ENCODE peak calls at places on chromosome 10, in five cellular contexts. One of them, this sample, is unnamed.

GRCh38 chr10:61592581-61592980 is 70.1 kb upstream of the CABCOCO1 start:
- DNase-seq in testis: peak; percentile 56
- DNase-seq in HCT116: peak; percentile 33
- DNase-seq in uterus: no peak
- DNase-seq in H1: peak; percentile 48
- DNase-seq in this sample: no peak

GRCh38 chr10:103241262-103242011 is 4.2 kb upstream of the RPEL1 start:
- DNase-seq in HCT116: peak; percentile 86
- DNase-seq in uterus: no peak
- DNase-seq in H1: no peak
- DNase-seq in testis: no peak
- DNase-seq in this sample: no peak

GRCh38 chr10:52997007-52997406 is 224.4 kb upstream of the MBL2 start:
- DNase-seq in HCT116: no peak
- DNase-seq in uterus: no peak
- DNase-seq in testis: no peak
- DNase-seq in H1: no peak
- DNase-seq in this sample: no peak

GRCh38 chr10:29119374-29119773 is 169.5 kb upstream of the LYZL1 start:
- DNase-seq in HCT116: peak; percentile 29
- DNase-seq in testis: peak; percentile 77
- DNase-seq in uterus: peak; percentile 27
- DNase-seq in H1: peak; percentile 96
- DNase-seq in this sample: no peak

GRCh38 chr10:112520864-112521263 is 73.8 kb downstream of the VTI1A start:
- DNase-seq in H1: no peak
- DNase-seq in HCT116: no peak
- DNase-seq in testis: no peak
- DNase-seq in uterus: no peak
- DNase-seq in this sample: no peak

GRCh38 chr10:49542353-49542752 is 3.4 kb upstream of the ERCC6 start:
- DNase-seq in uterus: no peak
- DNase-seq in H1: no peak
- DNase-seq in testis: no peak
- DNase-seq in HCT116: no peak
- DNase-seq in this sample: no peak

GRCh38 chr10:31134303-31134928 is 102.8 kb upstream of the ZNF438 start:
- DNase-seq in HCT116: no peak
- DNase-seq in H1: no peak
- DNase-seq in testis: peak; percentile 29
- DNase-seq in uterus: peak; percentile 39
- DNase-seq in this sample: no peak

GRCh38 chr10:72297281-72297967 is 23.7 kb downstream of the DDIT4 start:
- DNase-seq in HCT116: no peak
- DNase-seq in H1: no peak
- DNase-seq in testis: peak; percentile 86
- DNase-seq in uterus: peak; percentile 87
- DNase-seq in this sample: peak; percentile 77

GRCh38 chr10:104328916-104329710 is 9.2 kb downstream of the ITPRIP start:
- DNase-seq in uterus: peak; percentile 88
- DNase-seq in testis: peak; percentile 74
- DNase-seq in HCT116: peak; percentile 94
- DNase-seq in H1: no peak
- DNase-seq in this sample: no peak

GRCh38 chr10:71585579-71586092 is 133.9 kb downstream of the C10orf105 start:
- DNase-seq in H1: no peak
- DNase-seq in testis: no peak
- DNase-seq in uterus: no peak
- DNase-seq in HCT116: no peak
- DNase-seq in this sample: no peak

GRCh38 chr10:133121479-133121878 is 33.8 kb downstream of the ADGRA1 start:
- DNase-seq in uterus: no peak
- DNase-seq in HCT116: no peak
- DNase-seq in H1: no peak
- DNase-seq in testis: no peak
- DNase-seq in this sample: no peak

GRCh38 chr10:23693895-23694294 is 255.0 kb downstream of the OTUD1 start:
- DNase-seq in uterus: no peak
- DNase-seq in H1: peak; percentile 66
- DNase-seq in testis: no peak
- DNase-seq in HCT116: no peak
- DNase-seq in this sample: no peak

GRCh38 chr10:91541481-91541880 is 91.4 kb downstream of the PPP1R3C start:
- DNase-seq in H1: no peak
- DNase-seq in uterus: no peak
- DNase-seq in HCT116: no peak
- DNase-seq in testis: no peak
- DNase-seq in this sample: no peak

GRCh38 chr10:78254013-78254412 is 220.3 kb downstream of the RPS24 start:
- DNase-seq in H1: no peak
- DNase-seq in HCT116: no peak
- DNase-seq in uterus: no peak
- DNase-seq in testis: no peak
- DNase-seq in this sample: no peak

GRCh38 chr10:112375721-112376577 is 2.0 kb downstream of the ACSL5 start:
- DNase-seq in H1: no peak
- DNase-seq in uterus: peak; percentile 50
- DNase-seq in testis: peak; percentile 44
- DNase-seq in HCT116: no peak
- DNase-seq in this sample: no peak

GRCh38 chr10:78361031-78361430 is 327.4 kb downstream of the RPS24 start:
- DNase-seq in uterus: no peak
- DNase-seq in testis: no peak
- DNase-seq in H1: no peak
- DNase-seq in HCT116: no peak
- DNase-seq in this sample: no peak

GRCh38 chr10:12563489-12563888 is 214.1 kb downstream of the CAMK1D start:
- DNase-seq in uterus: no peak
- DNase-seq in HCT116: no peak
- DNase-seq in testis: no peak
- DNase-seq in H1: no peak
- DNase-seq in this sample: no peak

GRCh38 chr10:61626209-61626608 is 36.5 kb upstream of the CABCOCO1 start:
- DNase-seq in H1: no peak
- DNase-seq in testis: no peak
- DNase-seq in HCT116: no peak
- DNase-seq in uterus: no peak
- DNase-seq in this sample: no peak

GRCh38 chr10:72736176-72736795 is 44.3 kb downstream of the MCU start:
- DNase-seq in uterus: no peak
- DNase-seq in H1: no peak
- DNase-seq in testis: no peak
- DNase-seq in HCT116: no peak
- DNase-seq in this sample: no peak

GRCh38 chr10:22821501-22821900 is 106.4 kb upstream of the ARMC3 start:
- DNase-seq in uterus: no peak
- DNase-seq in H1: no peak
- DNase-seq in HCT116: no peak
- DNase-seq in testis: no peak
- DNase-seq in this sample: no peak

GRCh38 chr10:76218045-76218444 is 786.6 kb downstream of the LRMDA start:
- DNase-seq in uterus: no peak
- DNase-seq in testis: no peak
- DNase-seq in H1: no peak
- DNase-seq in HCT116: no peak
- DNase-seq in this sample: no peak

GRCh38 chr10:110698782-110699201 is 54.7 kb downstream of the RBM20 start:
- DNase-seq in H1: no peak
- DNase-seq in testis: no peak
- DNase-seq in uterus: no peak
- DNase-seq in HCT116: no peak
- DNase-seq in this sample: no peak

GRCh38 chr10:132591166-132591971 is 53.8 kb downstream of the INPP5A start:
- DNase-seq in testis: no peak
- DNase-seq in H1: no peak
- DNase-seq in uterus: no peak
- DNase-seq in HCT116: no peak
- DNase-seq in this sample: no peak

GRCh38 chr10:48207853-48208252 is 66.6 kb downstream of the FRMPD2 start:
- DNase-seq in testis: no peak
- DNase-seq in H1: no peak
- DNase-seq in HCT116: no peak
- DNase-seq in uterus: no peak
- DNase-seq in this sample: no peak

GRCh38 chr10:93603023-93603422 is 2.0 kb upstream of the RBP4 start:
- DNase-seq in H1: no peak
- DNase-seq in HCT116: no peak
- DNase-seq in testis: no peak
- DNase-seq in uterus: no peak
- DNase-seq in this sample: no peak

GRCh38 chr10:104517946-104518345 is 123.1 kb upstream of the SORCS3 start:
- DNase-seq in H1: no peak
- DNase-seq in testis: no peak
- DNase-seq in uterus: no peak
- DNase-seq in HCT116: no peak
- DNase-seq in this sample: no peak

GRCh38 chr10:15744217-15744865 is 24.6 kb upstream of the ITGA8 start:
- DNase-seq in uterus: peak; percentile 42
- DNase-seq in H1: peak; percentile 73
- DNase-seq in testis: peak; percentile 72
- DNase-seq in HCT116: peak; percentile 66
- DNase-seq in this sample: no peak

GRCh38 chr10:63673246-63673645 is 152.0 kb downstream of the REEP3 start:
- DNase-seq in testis: no peak
- DNase-seq in HCT116: no peak
- DNase-seq in H1: no peak
- DNase-seq in uterus: no peak
- DNase-seq in this sample: no peak
- H3K27ac ChIP-seq in testis: no peak overlapping the region
- H3K27ac ChIP-seq in HCT116: no peak overlapping the region
- H3K27ac ChIP-seq in H1: no peak overlapping the region
- H3K27ac ChIP-seq in uterus: no peak overlapping the region
- H3K27ac ChIP-seq in this sample: no peak overlapping the region

DNA sequence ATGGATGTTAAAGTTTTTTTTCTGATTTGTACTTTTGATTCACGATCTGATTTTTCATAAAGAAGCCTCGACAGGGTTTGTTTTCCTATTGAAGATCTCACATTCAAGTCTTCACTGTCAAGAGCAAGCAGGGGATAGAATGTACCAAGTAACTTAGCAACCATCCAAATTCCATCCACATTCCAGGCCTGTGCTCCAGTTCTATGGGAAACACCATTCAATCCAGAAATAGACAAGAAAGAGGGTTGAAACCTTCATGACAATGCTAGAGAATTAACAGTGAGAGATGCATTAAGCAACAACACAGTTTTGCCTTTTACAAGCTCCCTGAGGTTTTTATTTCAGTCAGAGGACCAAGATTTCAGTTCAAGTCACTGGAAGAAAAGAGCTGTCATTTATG is 300.2 kb downstream of the NEBL start:
- DNase-seq in HCT116: no peak
- DNase-seq in testis: no peak
- DNase-seq in H1: no peak
- DNase-seq in uterus: no peak
- DNase-seq in this sample: no peak
- H3K27me3 ChIP-seq in HCT116: no peaks in the 10 kb centered on the region
- H3K27me3 ChIP-seq in testis: no peaks in the 10 kb centered on the region
- H3K27me3 ChIP-seq in H1: no peaks in the 10 kb centered on the region
- H3K27me3 ChIP-seq in uterus: no peaks in the 10 kb centered on the region
- H3K27me3 ChIP-seq in this sample: no peaks in the 10 kb centered on the region

DNA sequence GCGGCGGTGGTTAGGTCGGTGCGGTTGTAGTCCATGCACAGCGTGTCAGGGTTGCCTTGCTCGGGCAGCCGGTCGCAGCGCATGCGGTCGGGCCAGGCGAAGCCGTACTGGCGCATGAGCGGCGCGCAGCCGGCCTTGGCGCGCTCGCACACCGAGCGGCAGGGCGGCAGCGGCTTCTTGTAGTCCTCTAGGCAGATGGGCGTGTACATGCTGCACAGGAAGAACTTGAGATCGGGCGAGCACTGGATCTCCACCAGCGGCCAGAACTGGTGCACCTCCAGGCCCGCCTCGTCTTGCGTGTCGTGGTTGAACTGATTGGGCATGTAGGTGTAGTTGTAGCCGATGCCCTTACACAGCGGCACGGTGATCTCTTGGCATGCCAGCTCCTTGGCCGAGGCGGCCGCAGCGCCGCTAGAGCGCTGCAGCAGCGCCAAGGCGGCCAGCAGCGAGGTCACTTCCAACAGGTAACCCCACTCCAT is 1.1 kb downstream of the FZD8 start:
- DNase-seq in H1: peak; percentile 79
- DNase-seq in uterus: peak; percentile 44
- DNase-seq in testis: peak; percentile 69
- DNase-seq in HCT116: peak; percentile 31
- DNase-seq in this sample: no peak
- TF ChIP-seq POLR2A in H1: peak; percentile 4
- TF ChIP-seq POLR2A in uterus: no peak
- TF ChIP-seq POLR2A in testis: no peak
- TF ChIP-seq POLR2A in HCT116: no peak
- TF ChIP-seq POLR2A in this sample: no peak

DNA sequence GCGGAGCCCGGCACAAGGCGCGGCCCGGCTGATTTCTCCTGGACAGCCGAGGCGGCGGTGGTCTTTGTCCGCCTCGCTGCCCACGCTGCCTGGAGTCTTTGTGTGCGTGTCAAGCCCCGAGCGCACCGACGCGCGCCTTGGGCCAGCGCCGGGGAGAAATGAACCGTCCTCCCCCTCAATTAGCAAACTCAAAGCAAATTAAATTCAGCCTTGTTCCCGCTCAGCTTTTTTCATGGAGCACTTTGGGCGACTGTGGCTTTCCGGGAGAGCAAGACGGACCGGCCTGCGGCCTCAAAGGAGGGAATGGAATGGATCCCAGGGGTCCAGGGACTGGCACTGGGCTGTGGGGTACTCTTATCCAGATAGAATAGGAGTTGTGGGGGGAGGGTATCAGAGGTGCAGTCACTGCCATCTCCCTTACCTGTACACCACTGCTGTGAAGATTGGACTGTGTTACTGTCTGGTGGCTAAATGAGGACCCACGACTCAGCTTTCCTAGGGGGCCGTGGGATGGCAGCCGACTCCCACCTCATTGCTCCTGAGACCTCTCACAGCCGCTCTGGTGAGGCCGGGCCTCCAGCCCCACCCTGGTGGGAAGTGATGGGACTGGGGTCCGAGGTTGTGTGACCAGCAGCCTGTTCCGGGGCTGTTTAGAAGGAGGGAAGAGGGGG is 4.2 kb downstream of the EMX2 start:
- DNase-seq in uterus: peak; percentile 39
- DNase-seq in H1: no peak
- DNase-seq in testis: no peak
- DNase-seq in HCT116: no peak
- DNase-seq in this sample: no peak
- H3K27ac ChIP-seq in uterus: peak overlapping the region; percentile 98
- H3K27ac ChIP-seq in H1: no peak overlapping the region
- H3K27ac ChIP-seq in testis: peak overlapping the region; percentile 18
- H3K27ac ChIP-seq in HCT116: no peak overlapping the region
- H3K27ac ChIP-seq in this sample: no peak overlapping the region